ENCODE peak calls at places on chromosomes 13 and 19, in six cellular contexts. One of them, this sample, is unnamed.

GRCh38 chr13:55816976-55817601 is 1323.6 kb upstream of the PRR20A start:
- DNase-seq in pancreas: no peak
- DNase-seq in CD8-positive, alpha-beta T cell: no peak
- DNase-seq in CD4-positive, alpha-beta memory T cell: no peak
- DNase-seq in heart right ventricle: no peak
- DNase-seq in left ventricle myocardium inferior: no peak
- DNase-seq in this sample: no peak

GRCh38 chr19:30174357-30174645 is 197.9 kb upstream of the ZNF536 start:
- DNase-seq in pancreas: no peak
- DNase-seq in left ventricle myocardium inferior: no peak
- DNase-seq in heart right ventricle: no peak
- DNase-seq in CD4-positive, alpha-beta memory T cell: no peak
- DNase-seq in CD8-positive, alpha-beta T cell: no peak
- DNase-seq in this sample: no peak

GRCh38 chr19:56155124-56155687 is 14.1 kb downstream of the ZNF444 start:
- DNase-seq in left ventricle myocardium inferior: no peak
- DNase-seq in CD8-positive, alpha-beta T cell: no peak
- DNase-seq in CD4-positive, alpha-beta memory T cell: no peak
- DNase-seq in pancreas: no peak
- DNase-seq in heart right ventricle: no peak
- DNase-seq in this sample: no peak

GRCh38 chr19:16273005-16273404 is 51.6 kb upstream of the KLF2 start:
- DNase-seq in heart right ventricle: no peak
- DNase-seq in CD4-positive, alpha-beta memory T cell: no peak
- DNase-seq in pancreas: no peak
- DNase-seq in CD8-positive, alpha-beta T cell: no peak
- DNase-seq in left ventricle myocardium inferior: peak
- DNase-seq in this sample: peak

GRCh38 chr19:17202249-17202648 is 12.9 kb upstream of the USE1 start:
- DNase-seq in left ventricle myocardium inferior: no peak
- DNase-seq in CD8-positive, alpha-beta T cell: no peak
- DNase-seq in pancreas: no peak
- DNase-seq in CD4-positive, alpha-beta memory T cell: no peak
- DNase-seq in heart right ventricle: no peak
- DNase-seq in this sample: no peak

GRCh38 chr13:53010374-53011105 is 18.1 kb upstream of the OLFM4 start:
- DNase-seq in heart right ventricle: no peak
- DNase-seq in CD8-positive, alpha-beta T cell: no peak
- DNase-seq in CD4-positive, alpha-beta memory T cell: no peak
- DNase-seq in pancreas: no peak
- DNase-seq in left ventricle myocardium inferior: no peak
- DNase-seq in this sample: no peak

GRCh38 chr13:93183302-93183701 is 43.3 kb upstream of the GPC6 start:
- DNase-seq in CD8-positive, alpha-beta T cell: no peak
- DNase-seq in CD4-positive, alpha-beta memory T cell: no peak
- DNase-seq in heart right ventricle: no peak
- DNase-seq in pancreas: no peak
- DNase-seq in left ventricle myocardium inferior: no peak
- DNase-seq in this sample: no peak

GRCh38 chr13:114043421-114044053 is 69.7 kb upstream of the C13orf46 start:
- DNase-seq in left ventricle myocardium inferior: peak
- DNase-seq in CD8-positive, alpha-beta T cell: no peak
- DNase-seq in CD4-positive, alpha-beta memory T cell: no peak
- DNase-seq in pancreas: no peak
- DNase-seq in heart right ventricle: peak
- DNase-seq in this sample: peak

GRCh38 chr19:45637890-45638667 is 1.1 kb downstream of the EML2 start:
- DNase-seq in pancreas: no peak
- DNase-seq in CD4-positive, alpha-beta memory T cell: no peak
- DNase-seq in left ventricle myocardium inferior: no peak
- DNase-seq in CD8-positive, alpha-beta T cell: no peak
- DNase-seq in heart right ventricle: no peak
- DNase-seq in this sample: no peak

GRCh38 chr13:50951366-50951765 is 41.8 kb downstream of the RNASEH2B start:
- DNase-seq in CD4-positive, alpha-beta memory T cell: no peak
- DNase-seq in pancreas: no peak
- DNase-seq in heart right ventricle: no peak
- DNase-seq in CD8-positive, alpha-beta T cell: no peak
- DNase-seq in left ventricle myocardium inferior: no peak
- DNase-seq in this sample: no peak

GRCh38 chr19:44142014-44142523 is 715 bp downstream of the ZNF234 start:
- DNase-seq in heart right ventricle: peak
- DNase-seq in CD8-positive, alpha-beta T cell: peak
- DNase-seq in pancreas: no peak
- DNase-seq in CD4-positive, alpha-beta memory T cell: no peak
- DNase-seq in left ventricle myocardium inferior: no peak
- DNase-seq in this sample: no peak

GRCh38 chr19:18278521-18279265 is 2.7 kb downstream of the JUND start:
- DNase-seq in pancreas: no peak
- DNase-seq in left ventricle myocardium inferior: no peak
- DNase-seq in heart right ventricle: no peak
- DNase-seq in CD8-positive, alpha-beta T cell: peak
- DNase-seq in CD4-positive, alpha-beta memory T cell: peak
- DNase-seq in this sample: no peak

GRCh38 chr13:46721054-46721453 is 75.9 kb downstream of the ESD start:
- DNase-seq in CD4-positive, alpha-beta memory T cell: peak
- DNase-seq in left ventricle myocardium inferior: peak
- DNase-seq in pancreas: no peak
- DNase-seq in heart right ventricle: peak
- DNase-seq in CD8-positive, alpha-beta T cell: peak
- DNase-seq in this sample: no peak

GRCh38 chr13:111259058-111259457 is 61.4 kb upstream of the TEX29 start:
- DNase-seq in heart right ventricle: no peak
- DNase-seq in CD8-positive, alpha-beta T cell: no peak
- DNase-seq in left ventricle myocardium inferior: no peak
- DNase-seq in pancreas: no peak
- DNase-seq in CD4-positive, alpha-beta memory T cell: no peak
- DNase-seq in this sample: no peak

DNA sequence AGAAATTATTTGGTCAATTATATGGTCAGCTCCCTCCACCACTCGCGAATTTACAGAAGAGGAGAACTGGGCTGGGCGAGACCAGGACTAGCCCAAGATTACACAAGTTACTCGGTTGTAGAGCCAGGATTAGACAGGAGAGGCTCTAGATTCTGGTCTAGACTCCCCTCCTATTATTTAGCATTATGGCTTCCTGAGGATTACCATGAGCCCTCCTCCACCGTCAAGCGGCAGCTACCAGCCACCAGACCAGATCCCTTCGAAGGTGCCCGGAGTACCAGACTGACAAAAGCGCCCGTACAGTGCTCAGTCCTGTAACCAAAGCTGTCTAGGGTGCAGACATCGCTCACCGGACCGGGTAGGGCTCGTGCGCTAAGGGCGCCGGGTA is 497 bp upstream of the MLNR start:
- DNase-seq in heart right ventricle: no peak
- DNase-seq in CD8-positive, alpha-beta T cell: no peak
- DNase-seq in pancreas: no peak
- DNase-seq in left ventricle myocardium inferior: no peak
- DNase-seq in CD4-positive, alpha-beta memory T cell: peak
- DNase-seq in this sample: no peak
- H3K4me3 ChIP-seq in heart right ventricle: peak
- H3K4me3 ChIP-seq in CD8-positive, alpha-beta T cell: peak
- H3K4me3 ChIP-seq in pancreas: peak
- H3K4me3 ChIP-seq in left ventricle myocardium inferior: peak
- H3K4me3 ChIP-seq in CD4-positive, alpha-beta memory T cell: no peak
- H3K4me3 ChIP-seq in this sample: no peak

DNA sequence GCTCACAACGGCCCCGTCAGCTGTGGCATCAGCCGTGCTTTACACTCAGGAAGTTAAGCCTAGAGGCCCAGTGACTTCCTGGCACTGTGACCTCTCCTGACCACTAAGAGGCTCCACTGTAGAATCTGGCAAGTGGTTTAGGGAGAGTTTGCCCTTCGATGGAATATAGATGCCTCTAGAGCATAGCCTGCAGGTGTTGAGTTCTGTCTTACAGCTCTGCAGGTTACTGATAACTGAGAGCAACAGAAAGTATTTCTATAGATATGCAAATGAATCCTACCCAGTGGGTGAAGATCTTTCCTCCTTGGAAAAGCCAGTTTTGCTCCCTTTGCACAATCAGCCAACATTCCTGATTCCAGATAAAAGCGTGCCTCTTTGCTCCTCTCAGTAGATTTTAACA is 35.8 kb downstream of the ATP12A start:
- DNase-seq in CD4-positive, alpha-beta memory T cell: no peak
- DNase-seq in CD8-positive, alpha-beta T cell: no peak
- DNase-seq in heart right ventricle: no peak
- DNase-seq in pancreas: no peak
- DNase-seq in left ventricle myocardium inferior: no peak
- DNase-seq in this sample: no peak
- H3K4me3 ChIP-seq in CD4-positive, alpha-beta memory T cell: no peak
- H3K4me3 ChIP-seq in CD8-positive, alpha-beta T cell: no peak
- H3K4me3 ChIP-seq in heart right ventricle: no peak
- H3K4me3 ChIP-seq in pancreas: no peak
- H3K4me3 ChIP-seq in left ventricle myocardium inferior: no peak
- H3K4me3 ChIP-seq in this sample: no peak

DNA sequence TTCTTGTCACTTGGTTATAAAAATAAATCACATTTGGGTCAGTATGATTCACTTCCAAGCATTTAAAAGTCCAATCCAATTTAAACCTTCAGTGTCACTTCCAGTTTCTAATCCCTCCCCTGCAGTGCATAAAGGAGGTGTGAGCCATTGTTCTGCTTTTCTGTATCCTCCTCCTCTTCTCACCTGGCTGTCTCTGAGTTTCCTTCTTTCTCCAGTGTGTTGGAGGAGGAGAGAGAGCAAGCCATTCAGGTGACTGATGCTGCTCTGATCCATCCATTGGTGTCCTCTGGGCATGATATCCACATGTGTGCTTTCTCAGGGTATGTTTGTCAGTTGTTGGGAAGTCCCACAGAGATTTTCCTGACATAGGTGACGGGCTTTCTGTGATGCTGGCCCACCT is 1.2 kb downstream of the NUDT15 start:
- DNase-seq in CD8-positive, alpha-beta T cell: no peak
- DNase-seq in left ventricle myocardium inferior: no peak
- DNase-seq in CD4-positive, alpha-beta memory T cell: no peak
- DNase-seq in pancreas: no peak
- DNase-seq in heart right ventricle: no peak
- DNase-seq in this sample: no peak
- H3K4me3 ChIP-seq in CD8-positive, alpha-beta T cell: no peak
- H3K4me3 ChIP-seq in left ventricle myocardium inferior: peak
- H3K4me3 ChIP-seq in CD4-positive, alpha-beta memory T cell: no peak
- H3K4me3 ChIP-seq in pancreas: peak
- H3K4me3 ChIP-seq in heart right ventricle: no peak
- H3K4me3 ChIP-seq in this sample: no peak

GRCh38 chr19:703329-703650 is 5.4 kb upstream of the PALM start:
- DNase-seq in pancreas: no peak
- DNase-seq in CD4-positive, alpha-beta memory T cell: no peak
- DNase-seq in heart right ventricle: no peak
- DNase-seq in left ventricle myocardium inferior: no peak
- DNase-seq in CD8-positive, alpha-beta T cell: no peak
- DNase-seq in this sample: no peak
- H3K4me3 ChIP-seq in pancreas: peak
- H3K4me3 ChIP-seq in CD4-positive, alpha-beta memory T cell: no peak
- H3K4me3 ChIP-seq in heart right ventricle: peak
- H3K4me3 ChIP-seq in left ventricle myocardium inferior: peak
- H3K4me3 ChIP-seq in CD8-positive, alpha-beta T cell: no peak
- H3K4me3 ChIP-seq in this sample: no peak

DNA sequence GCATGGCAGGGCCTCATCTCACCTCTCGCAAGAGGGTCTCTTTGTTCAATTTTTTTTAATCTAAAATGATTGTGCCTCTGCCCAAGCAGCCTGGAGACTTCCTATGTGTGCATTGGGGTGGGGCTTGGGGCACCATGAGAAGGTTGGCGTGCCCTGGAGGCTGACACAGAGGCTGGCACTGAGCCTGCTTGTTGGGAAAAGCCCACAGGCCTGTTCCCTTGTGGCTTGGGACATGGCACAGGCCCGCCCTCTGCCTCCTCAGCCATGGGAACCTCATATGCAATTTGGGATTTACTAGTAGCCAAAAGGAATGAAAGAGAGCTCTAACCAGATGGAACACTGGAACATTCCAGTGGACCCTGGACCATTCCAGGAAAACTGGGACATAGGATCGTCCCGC is 8.0 kb downstream of the FXYD3 start:
- DNase-seq in heart right ventricle: no peak
- DNase-seq in CD4-positive, alpha-beta memory T cell: no peak
- DNase-seq in CD8-positive, alpha-beta T cell: no peak
- DNase-seq in pancreas: no peak
- DNase-seq in left ventricle myocardium inferior: peak
- DNase-seq in this sample: peak
- H3K4me3 ChIP-seq in heart right ventricle: peak
- H3K4me3 ChIP-seq in CD4-positive, alpha-beta memory T cell: no peak
- H3K4me3 ChIP-seq in CD8-positive, alpha-beta T cell: no peak
- H3K4me3 ChIP-seq in pancreas: no peak
- H3K4me3 ChIP-seq in left ventricle myocardium inferior: peak
- H3K4me3 ChIP-seq in this sample: no peak

GRCh38 chr19:41098762-41099161 is 10.5 kb downstream of the CYP2A13 start:
- DNase-seq in CD8-positive, alpha-beta T cell: no peak
- DNase-seq in CD4-positive, alpha-beta memory T cell: no peak
- DNase-seq in pancreas: no peak
- DNase-seq in left ventricle myocardium inferior: no peak
- DNase-seq in heart right ventricle: no peak
- DNase-seq in this sample: no peak
- H3K4me3 ChIP-seq in CD8-positive, alpha-beta T cell: no peak
- H3K4me3 ChIP-seq in CD4-positive, alpha-beta memory T cell: no peak
- H3K4me3 ChIP-seq in pancreas: no peak
- H3K4me3 ChIP-seq in left ventricle myocardium inferior: no peak
- H3K4me3 ChIP-seq in heart right ventricle: no peak
- H3K4me3 ChIP-seq in this sample: no peak

GRCh38 chr19:23557381-23557780 is 129.6 kb downstream of the ZNF675 start:
- DNase-seq in pancreas: no peak
- DNase-seq in heart right ventricle: no peak
- DNase-seq in left ventricle myocardium inferior: no peak
- DNase-seq in CD8-positive, alpha-beta T cell: no peak
- DNase-seq in CD4-positive, alpha-beta memory T cell: no peak
- DNase-seq in this sample: no peak
- H3K4me3 ChIP-seq in pancreas: no peak
- H3K4me3 ChIP-seq in heart right ventricle: no peak
- H3K4me3 ChIP-seq in left ventricle myocardium inferior: no peak
- H3K4me3 ChIP-seq in CD8-positive, alpha-beta T cell: no peak
- H3K4me3 ChIP-seq in CD4-positive, alpha-beta memory T cell: no peak
- H3K4me3 ChIP-seq in this sample: no peak

This sample was measured in aorta.